ENCODE peak calls at places on chromosomes 7 and 10, in five cellular contexts. One of them, this sample, is unnamed.

GRCh38 chr10:61271127-61271780 is 181.9 kb downstream of the TMEM26 start:
- DNase-seq in H1: no peak
- DNase-seq in GM12878: no peak
- DNase-seq in HepG2: peak
- DNase-seq in K562: no peak
- DNase-seq in this sample: peak

GRCh38 chr10:4016214-4016740 is 231.3 kb upstream of the KLF6 start:
- DNase-seq in H1: no peak
- DNase-seq in GM12878: no peak
- DNase-seq in HepG2: no peak
- DNase-seq in K562: no peak
- DNase-seq in this sample: no peak

GRCh38 chr10:18294633-18295032 is 154.4 kb downstream of the CACNB2 start:
- DNase-seq in H1: no peak
- DNase-seq in GM12878: peak
- DNase-seq in HepG2: no peak
- DNase-seq in K562: no peak
- DNase-seq in this sample: no peak

GRCh38 chr7:137635132-137635531 is 211.6 kb downstream of the DGKI start:
- DNase-seq in H1: no peak
- DNase-seq in GM12878: no peak
- DNase-seq in HepG2: no peak
- DNase-seq in K562: no peak
- DNase-seq in this sample: no peak

GRCh38 chr10:72087969-72088878 is at the start of gene SPOCK2:
- DNase-seq in H1: peak
- DNase-seq in GM12878: no peak
- DNase-seq in HepG2: no peak
- DNase-seq in K562: no peak
- DNase-seq in this sample: no peak

GRCh38 chr10:104317195-104318095 is 20.8 kb downstream of the ITPRIP start:
- DNase-seq in H1: no peak
- DNase-seq in GM12878: no peak
- DNase-seq in HepG2: no peak
- DNase-seq in K562: no peak
- DNase-seq in this sample: no peak

GRCh38 chr10:78944658-78945333 is 124.0 kb upstream of the ZMIZ1 start:
- DNase-seq in H1: no peak
- DNase-seq in GM12878: no peak
- DNase-seq in HepG2: no peak
- DNase-seq in K562: no peak
- DNase-seq in this sample: no peak

GRCh38 chr7:116393654-116394053 is 105.9 kb upstream of the CAV2 start:
- DNase-seq in H1: no peak
- DNase-seq in GM12878: no peak
- DNase-seq in HepG2: no peak
- DNase-seq in K562: no peak
- DNase-seq in this sample: no peak

GRCh38 chr7:92740713-92741126 is 95.7 kb downstream of the CDK6 start:
- DNase-seq in H1: no peak
- DNase-seq in GM12878: no peak
- DNase-seq in HepG2: no peak
- DNase-seq in K562: no peak
- DNase-seq in this sample: no peak

GRCh38 chr10:91788527-91788926 is 9.7 kb upstream of the TNKS2 start:
- DNase-seq in H1: no peak
- DNase-seq in GM12878: no peak
- DNase-seq in HepG2: peak
- DNase-seq in K562: no peak
- DNase-seq in this sample: no peak

GRCh38 chr7:2711895-2712675 is 24.1 kb downstream of the AMZ1 start:
- DNase-seq in H1: no peak
- DNase-seq in GM12878: no peak
- DNase-seq in HepG2: no peak
- DNase-seq in K562: no peak
- DNase-seq in this sample: no peak

GRCh38 chr7:127239814-127240213 is 12.9 kb downstream of the GRM8 start:
- DNase-seq in H1: peak
- DNase-seq in GM12878: no peak
- DNase-seq in HepG2: no peak
- DNase-seq in K562: peak
- DNase-seq in this sample: peak

GRCh38 chr10:132654708-132655661 is 117.4 kb downstream of the INPP5A start:
- DNase-seq in H1: peak
- DNase-seq in GM12878: no peak
- DNase-seq in HepG2: peak
- DNase-seq in K562: peak
- DNase-seq in this sample: peak

GRCh38 chr7:138684360-138684759 is 16.8 kb downstream of the SVOPL start:
- DNase-seq in H1: no peak
- DNase-seq in GM12878: no peak
- DNase-seq in HepG2: no peak
- DNase-seq in K562: no peak
- DNase-seq in this sample: no peak

GRCh38 chr7:115932874-115933273 is 97.7 kb downstream of the TFEC start:
- DNase-seq in H1: no peak
- DNase-seq in GM12878: no peak
- DNase-seq in HepG2: no peak
- DNase-seq in K562: no peak
- DNase-seq in this sample: no peak

GRCh38 chr7:111059826-111060225 is 31.1 kb upstream of the LRRN3 start:
- DNase-seq in H1: no peak
- DNase-seq in GM12878: no peak
- DNase-seq in HepG2: no peak
- DNase-seq in K562: no peak
- DNase-seq in this sample: no peak

GRCh38 chr7:84372712-84373111 is 178.1 kb upstream of the SEMA3A start:
- DNase-seq in H1: no peak
- DNase-seq in GM12878: no peak
- DNase-seq in HepG2: no peak
- DNase-seq in K562: no peak
- DNase-seq in this sample: no peak

GRCh38 chr10:52322941-52323340 is 8.9 kb downstream of the DKK1 start:
- DNase-seq in H1: no peak
- DNase-seq in GM12878: no peak
- DNase-seq in HepG2: no peak
- DNase-seq in K562: no peak
- DNase-seq in this sample: no peak

GRCh38 chr7:113199841-113200240 is 81.5 kb upstream of the SMIM30 start:
- DNase-seq in H1: no peak
- DNase-seq in GM12878: no peak
- DNase-seq in HepG2: no peak
- DNase-seq in K562: no peak
- DNase-seq in this sample: no peak

GRCh38 chr10:32731527-32731926 is 226.5 kb downstream of the ITGB1 start:
- DNase-seq in H1: no peak
- DNase-seq in GM12878: no peak
- DNase-seq in HepG2: no peak
- DNase-seq in K562: no peak
- DNase-seq in this sample: no peak

GRCh38 chr7:132280335-132280734 is 295.9 kb downstream of the PLXNA4 start:
- DNase-seq in H1: no peak
- DNase-seq in GM12878: no peak
- DNase-seq in HepG2: no peak
- DNase-seq in K562: no peak
- DNase-seq in this sample: no peak

GRCh38 chr10:60576130-60577069 is 186.7 kb upstream of the ANK3 start:
- DNase-seq in H1: no peak
- DNase-seq in GM12878: no peak
- DNase-seq in HepG2: no peak
- DNase-seq in K562: no peak
- DNase-seq in this sample: no peak

GRCh38 chr7:90625562-90625961 is 29.4 kb downstream of the CDK14 start:
- DNase-seq in H1: no peak
- DNase-seq in GM12878: no peak
- DNase-seq in HepG2: no peak
- DNase-seq in K562: no peak
- DNase-seq in this sample: no peak

GRCh38 chr7:85628187-85628586 is 441.3 kb upstream of the SEMA3D start:
- DNase-seq in H1: no peak
- DNase-seq in GM12878: no peak
- DNase-seq in HepG2: no peak
- DNase-seq in K562: no peak
- DNase-seq in this sample: no peak

GRCh38 chr7:158771213-158771817 is 58.0 kb downstream of the ESYT2 start:
- DNase-seq in H1: no peak
- DNase-seq in GM12878: no peak
- DNase-seq in HepG2: no peak
- DNase-seq in K562: no peak
- DNase-seq in this sample: no peak

GRCh38 chr7:1124816-1125602 is 35.0 kb downstream of the ZFAND2A start:
- DNase-seq in H1: no peak
- DNase-seq in GM12878: no peak
- DNase-seq in HepG2: no peak
- DNase-seq in K562: no peak
- DNase-seq in this sample: no peak

GRCh38 chr7:14579971-14580370 is 322.6 kb downstream of the DGKB start:
- DNase-seq in H1: no peak
- DNase-seq in GM12878: no peak
- DNase-seq in HepG2: no peak
- DNase-seq in K562: no peak
- DNase-seq in this sample: no peak

GRCh38 chr10:50033481-50033880 is 34.3 kb upstream of the WASHC2A start:
- DNase-seq in H1: no peak
- DNase-seq in GM12878: no peak
- DNase-seq in HepG2: no peak
- DNase-seq in K562: no peak
- DNase-seq in this sample: no peak

GRCh38 chr10:90734415-90734814 is 123.4 kb downstream of the HTR7 start:
- DNase-seq in H1: no peak
- DNase-seq in GM12878: no peak
- DNase-seq in HepG2: no peak
- DNase-seq in K562: no peak
- DNase-seq in this sample: no peak

GRCh38 chr10:90740265-90740664 is 117.6 kb downstream of the HTR7 start:
- DNase-seq in H1: no peak
- DNase-seq in GM12878: no peak
- DNase-seq in HepG2: no peak
- DNase-seq in K562: no peak
- DNase-seq in this sample: no peak

GRCh38 chr10:90742189-90742588 is 115.7 kb downstream of the HTR7 start:
- DNase-seq in H1: no peak
- DNase-seq in GM12878: no peak
- DNase-seq in HepG2: no peak
- DNase-seq in K562: no peak
- DNase-seq in this sample: no peak

GRCh38 chr10:90743291-90743690 is 114.5 kb downstream of the HTR7 start:
- DNase-seq in H1: no peak
- DNase-seq in GM12878: no peak
- DNase-seq in HepG2: no peak
- DNase-seq in K562: no peak
- DNase-seq in this sample: no peak

GRCh38 chr10:90738885-90739284 is 119.0 kb downstream of the HTR7 start:
- DNase-seq in H1: no peak
- DNase-seq in GM12878: no peak
- DNase-seq in HepG2: no peak
- DNase-seq in K562: no peak
- DNase-seq in this sample: no peak
- TF ChIP-seq HDAC2 in H1: no peak
- TF ChIP-seq HDAC2 in GM12878: no peak
- TF ChIP-seq HDAC2 in HepG2: no peak
- TF ChIP-seq HDAC2 in K562: no peak
- TF ChIP-seq HDAC2 in this sample: no peak

DNA sequence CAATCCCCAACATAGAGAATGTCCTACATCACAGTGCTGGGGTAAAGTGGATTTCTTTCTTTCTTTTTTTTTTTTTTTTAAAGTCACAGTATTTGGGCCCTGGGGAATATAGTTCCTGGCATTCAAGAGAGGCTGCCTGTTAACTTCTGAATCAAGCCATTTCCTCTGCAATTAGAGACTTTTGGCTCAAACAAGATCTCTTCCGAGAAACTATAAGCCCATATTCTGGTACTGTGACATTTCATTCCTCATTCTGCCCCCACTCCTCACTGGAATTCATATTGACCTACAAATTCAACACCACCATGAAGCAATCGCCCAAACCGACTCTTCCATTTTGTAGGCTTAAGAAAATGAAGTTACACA is 187.4 kb downstream of the PHTF2 start:
- DNase-seq in H1: no peak
- DNase-seq in GM12878: no peak
- DNase-seq in HepG2: no peak
- DNase-seq in K562: no peak
- DNase-seq in this sample: no peak
- TF ChIP-seq CEBPB in H1: no peak
- TF ChIP-seq CEBPB in GM12878: no peak
- TF ChIP-seq CEBPB in HepG2: no peak
- TF ChIP-seq CEBPB in K562: no peak
- TF ChIP-seq CEBPB in this sample: no peak

GRCh38 chr7:129292861-129293260 is 68.0 kb downstream of the AHCYL2 start:
- DNase-seq in H1: no peak
- DNase-seq in GM12878: no peak
- DNase-seq in HepG2: no peak
- DNase-seq in K562: no peak
- DNase-seq in this sample: no peak

GRCh38 chr7:129299889-129300288 is 75.1 kb downstream of the AHCYL2 start:
- DNase-seq in H1: no peak
- DNase-seq in GM12878: no peak
- DNase-seq in HepG2: no peak
- DNase-seq in K562: no peak
- DNase-seq in this sample: no peak

GRCh38 chr7:129295015-129295423 is 70.2 kb downstream of the AHCYL2 start:
- DNase-seq in H1: no peak
- DNase-seq in GM12878: no peak
- DNase-seq in HepG2: no peak
- DNase-seq in K562: no peak
- DNase-seq in this sample: no peak

GRCh38 chr7:129298268-129298893 is 73.6 kb downstream of the AHCYL2 start:
- DNase-seq in H1: no peak
- DNase-seq in GM12878: no peak
- DNase-seq in HepG2: peak
- DNase-seq in K562: peak
- DNase-seq in this sample: peak
- TF ChIP-seq HDAC2 in H1: no peak
- TF ChIP-seq HDAC2 in GM12878: no peak
- TF ChIP-seq HDAC2 in HepG2: no peak
- TF ChIP-seq HDAC2 in K562: no peak
- TF ChIP-seq HDAC2 in this sample: no peak

GRCh38 chr7:100655908-100656674 is at the start of gene ACTL6B:
- DNase-seq in H1: peak
- DNase-seq in GM12878: no peak
- DNase-seq in HepG2: no peak
- DNase-seq in K562: peak
- DNase-seq in this sample: peak
- TF ChIP-seq CEBPB in H1: no peak
- TF ChIP-seq CEBPB in GM12878: no peak
- TF ChIP-seq CEBPB in HepG2: no peak
- TF ChIP-seq CEBPB in K562: no peak
- TF ChIP-seq CEBPB in this sample: no peak

DNA sequence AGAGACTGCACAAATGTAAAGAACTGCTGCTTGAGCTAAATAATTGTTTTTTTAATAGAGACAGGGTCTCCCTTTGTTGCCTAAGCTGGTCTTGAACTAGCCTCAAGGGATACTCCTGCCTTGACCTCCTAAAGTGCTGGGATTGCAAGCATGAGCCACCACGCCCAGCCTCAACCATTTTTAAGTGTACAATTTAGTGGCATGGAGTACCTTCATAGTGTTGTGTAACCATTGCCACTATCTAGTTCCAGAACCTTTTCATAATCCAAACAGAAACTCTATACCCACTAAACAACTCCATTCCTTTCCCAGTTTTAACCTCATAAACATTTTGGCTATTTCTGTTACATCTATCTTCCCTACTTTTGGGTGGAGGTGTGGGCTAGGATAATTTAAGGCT is 6.7 kb downstream of the EIF4H start:
- DNase-seq in H1: no peak
- DNase-seq in GM12878: no peak
- DNase-seq in HepG2: no peak
- DNase-seq in K562: no peak
- DNase-seq in this sample: no peak
- TF ChIP-seq HDAC2 in H1: no peak
- TF ChIP-seq HDAC2 in GM12878: no peak
- TF ChIP-seq HDAC2 in HepG2: no peak
- TF ChIP-seq HDAC2 in K562: no peak
- TF ChIP-seq HDAC2 in this sample: no peak

This sample was measured in A549.